ENCODE peak calls at places on chromosomes 16 and 17, in nine cellular contexts. S is K562, G is sigmoid colon, I is GM12878, H is suprapubic skin, P is prostate gland, X is GM23338, C is HepG2, V is Panc1. L is an unnamed sample.

GRCh38 chr16:11399261-11399831 is 54.1 kb downstream of the RMI2 start:
- DNase-seq in S (no peak), G (peak; percentile 51), I (no peak), H (peak; percentile 55), P (no peak), X (no peak), C (no peak), V (no peak), L (no peak)

GRCh38 chr16:82892327-82892726 is 265.6 kb downstream of the CDH13 start:
- DNase-seq in S (no peak), G (no peak), I (no peak), H (no peak), P (no peak), X (no peak), C (no peak), V (no peak), L (no peak)

GRCh38 chr16:66551362-66551761 is 1.0 kb upstream of the CKLF start:
- DNase-seq in S (peak; percentile 56), G (no peak), I (peak; percentile 11), H (no peak), P (no peak), X (peak; percentile 65), C (peak; percentile 78), V (no peak), L (peak; percentile 60)

GRCh38 chr17:64706224-64707076 is 44.3 kb upstream of the SMURF2 start:
- DNase-seq in S (no peak), G (no peak), I (no peak), H (no peak), P (peak; percentile 25), X (no peak), C (peak; percentile 46), V (no peak), L (peak; percentile 30)

GRCh38 chr16:50547944-50548658 is at the start of gene NKD1:
- DNase-seq in S (peak; percentile 95), G (peak; percentile 86), I (no peak), H (peak; percentile 70), P (peak; percentile 68), X (peak; percentile 80), C (peak; percentile 84), V (no peak), L (peak; percentile 74)

GRCh38 chr17:32912218-32912897 is 15.6 kb upstream of the TMEM98 start:
- DNase-seq in S (peak; percentile 83), G (peak; percentile 83), I (no peak), H (no peak), P (peak; percentile 91), X (peak; percentile 49), C (peak; percentile 84), V (no peak), L (peak; percentile 87)

GRCh38 chr17:1231456-1231855 is 38.8 kb upstream of the BHLHA9 start:
- DNase-seq in S (no peak), G (peak; percentile 78), I (no peak), H (peak; percentile 89), P (no peak), X (no peak), C (no peak), V (no peak), L (peak; percentile 76)

GRCh38 chr16:89044394-89045180 is 49.1 kb upstream of the ACSF3 start:
- DNase-seq in S (no peak), G (peak; percentile 37), I (no peak), H (no peak), P (no peak), X (no peak), C (no peak), V (no peak), L (no peak)

GRCh38 chr17:57902800-57903759 is 52.1 kb downstream of the CUEDC1 start:
- DNase-seq in S (no peak), G (peak; percentile 94), I (peak; percentile 89), H (peak; percentile 92), P (peak; percentile 91), X (no peak), C (peak; percentile 97), V (no peak), L (peak; percentile 80)

GRCh38 chr16:88934066-88934667 is 42.8 kb downstream of the CBFA2T3 start:
- DNase-seq in S (no peak), G (no peak), I (no peak), H (no peak), P (no peak), X (peak; percentile 30), C (no peak), V (no peak), L (no peak)

GRCh38 chr17:59074494-59074893 is 32.2 kb downstream of the TRIM37 start:
- DNase-seq in S (no peak), G (no peak), I (no peak), H (no peak), P (no peak), X (no peak), C (no peak), V (no peak), L (no peak)

GRCh38 chr17:11081342-11081741 is 159.7 kb upstream of the SHISA6 start:
- DNase-seq in S (no peak), G (no peak), I (no peak), H (no peak), P (no peak), X (no peak), C (no peak), V (no peak), L (peak; percentile 47)

GRCh38 chr16:1746693-1747195 is 24.6 kb downstream of the NME3 start:
- DNase-seq in S (no peak), G (no peak), I (no peak), H (no peak), P (no peak), X (no peak), C (no peak), V (no peak), L (no peak)

GRCh38 chr17:48590603-48591161 is 641 bp upstream of the HOXB3 start:
- DNase-seq in S (no peak), G (no peak), I (no peak), H (no peak), P (no peak), X (no peak), C (no peak), V (no peak), L (no peak)
- H3K36me3 ChIP-seq in S (no peaks in the 10 kb centered on the region), G (no peaks in the 10 kb centered on the region), I (no peaks in the 10 kb centered on the region), H (peaks cover 3% of the 10 kb centered on the region), P (no peaks in the 10 kb centered on the region), X (no peaks in the 10 kb centered on the region), C (no peaks in the 10 kb centered on the region), V (no peaks in the 10 kb centered on the region), L (peaks cover 5% of the 10 kb centered on the region)

DNA sequence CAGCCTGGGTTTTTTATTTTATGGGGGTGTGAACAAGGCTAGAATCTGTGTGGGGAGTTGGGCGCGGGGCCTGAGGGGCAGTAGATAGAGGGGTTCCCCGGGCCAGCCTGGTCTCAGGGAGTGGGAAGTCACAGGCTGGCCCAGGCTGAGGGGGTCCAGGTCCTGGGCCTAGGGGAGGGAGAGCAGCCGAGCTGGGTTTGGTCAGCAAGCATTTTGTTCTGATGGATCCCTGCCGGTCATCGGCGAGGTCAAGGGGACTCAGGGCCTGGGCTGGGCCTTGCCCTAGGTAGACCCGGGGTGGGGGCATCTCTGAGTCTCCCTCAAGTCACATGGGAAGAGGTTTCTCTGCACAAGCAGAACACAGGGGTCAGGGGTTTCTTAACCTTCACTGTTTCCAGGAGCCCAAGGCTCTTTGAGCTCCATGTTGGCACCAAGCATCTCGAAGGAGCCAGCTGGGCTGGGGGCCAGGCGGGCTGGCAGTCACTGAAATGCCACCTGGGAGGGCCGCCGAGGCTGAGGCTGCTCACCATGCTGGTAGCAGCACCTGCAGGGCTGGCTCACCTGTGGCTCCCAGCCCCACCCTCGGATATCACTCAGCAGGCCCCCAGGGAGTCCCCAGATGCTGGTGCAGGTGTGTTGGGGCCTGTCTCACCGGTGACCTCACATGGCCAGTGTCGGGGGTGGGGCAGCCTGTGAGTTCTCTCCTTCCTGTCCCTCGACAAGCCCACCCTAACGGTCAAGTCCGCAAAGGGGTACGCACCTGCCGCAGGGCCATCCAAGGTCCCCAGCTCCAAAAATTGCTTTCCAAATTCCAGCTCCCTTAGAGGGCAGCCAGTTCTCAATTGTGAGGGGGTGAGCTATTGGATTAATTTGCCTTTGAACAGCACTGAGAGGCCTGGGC is 41.0 kb downstream of the SLC7A5 start:
- DNase-seq in S (no peak), G (no peak), I (no peak), H (no peak), P (no peak), X (no peak), C (no peak), V (no peak), L (no peak)
- TF ChIP-seq POLR2AphosphoS5 in S (no peak), G (no peak), I (no peak), H (no peak), P (no peak), X (peak; percentile 49), C (no peak), V (no peak), L (no peak)

DNA sequence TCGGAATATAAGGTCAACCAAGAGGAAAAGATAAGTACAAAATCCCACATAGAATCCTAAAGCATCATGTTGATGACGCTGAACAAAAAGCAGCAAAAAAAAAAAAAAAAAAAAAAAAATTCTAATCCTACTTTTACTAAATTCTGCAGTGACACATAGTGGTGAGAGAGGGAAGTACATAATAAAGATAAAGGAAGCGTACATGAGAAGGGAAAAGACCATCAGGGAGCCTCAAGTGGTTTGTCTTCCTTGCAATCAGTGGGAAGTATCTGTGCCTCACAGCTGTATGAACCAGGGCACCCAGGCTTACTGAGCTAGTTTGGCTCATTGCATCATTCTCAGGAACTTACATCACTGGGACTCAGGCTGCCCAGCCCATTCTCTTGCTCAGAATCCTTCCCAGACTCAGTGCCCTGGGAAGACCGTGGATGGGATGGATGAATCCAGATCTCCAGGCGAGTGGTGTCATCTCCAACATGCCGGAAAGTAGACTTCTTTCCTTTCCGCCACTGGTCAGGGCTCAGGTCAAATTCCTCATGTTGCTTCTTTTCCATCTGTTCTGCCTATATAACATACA is 21.2 kb downstream of the SMG6 start:
- DNase-seq in S (peak; percentile 31), G (no peak), I (no peak), H (no peak), P (no peak), X (peak; percentile 84), C (peak; percentile 60), V (no peak), L (no peak)
- H3K36me3 ChIP-seq in S (peaks cover 49% of the 10 kb centered on the region), G (peaks cover 68% of the 10 kb centered on the region), I (peaks cover 39% of the 10 kb centered on the region), H (peaks cover 69% of the 10 kb centered on the region), P (no peaks in the 10 kb centered on the region), X (peaks cover 21% of the 10 kb centered on the region), C (peaks cover 64% of the 10 kb centered on the region), V (peaks cover 15% of the 10 kb centered on the region), L (peaks cover 56% of the 10 kb centered on the region)

GRCh38 chr16:3101841-3102470 is 2.9 kb upstream of the ZSCAN10 start:
- DNase-seq in S (no peak), G (no peak), I (no peak), H (no peak), P (no peak), X (peak; percentile 89), C (no peak), V (no peak), L (no peak)

GRCh38 chr16:3099395-3099731 is 269 bp upstream of the ZSCAN10 start:
- DNase-seq in S (no peak), G (no peak), I (no peak), H (no peak), P (no peak), X (no peak), C (no peak), V (no peak), L (no peak)

GRCh38 chr16:3101018-3101840 is 2.1 kb upstream of the ZSCAN10 start:
- DNase-seq in S (peak; percentile 45), G (no peak), I (no peak), H (no peak), P (no peak), X (peak; percentile 90), C (peak; percentile 65), V (no peak), L (no peak)

GRCh38 chr16:3098459-3099394 is at the start of gene ZSCAN10:
- DNase-seq in S (no peak), G (no peak), I (no peak), H (no peak), P (no peak), X (peak; percentile 95), C (no peak), V (no peak), L (no peak)

GRCh38 chr16:3099732-3100499 is 822 bp upstream of the ZSCAN10 start:
- DNase-seq in S (peak; percentile 99), G (peak; percentile 92), I (no peak), H (peak; percentile 95), P (peak; percentile 91), X (peak; percentile 99), C (peak; percentile 81), V (no peak), L (peak; percentile 97)
- TF ChIP-seq POLR2AphosphoS5 in S (no peak), G (no peak), I (no peak), H (no peak), P (peak; percentile 45), X (peak; percentile 97), C (peak; percentile 50), V (no peak), L (no peak)